ENCODE peak calls at places on chromosomes 5 and 9, in five cellular contexts. C, R, Y, X and D are unnamed samples. For H3K27me3, the result is how much of the 10 kb centered on the place peaks cover.

GRCh38 chr5:73280821-73281746 is 108.1 kb downstream of the TMEM174 start:
- DNase-seq in C (no peak), R (no peak), Y (no peak), X (peak), D (peak)

GRCh38 chr9:34249274-34249673 is 70.4 kb downstream of the UBAP1 start:
- DNase-seq in C (no peak), R (no peak), Y (no peak), X (no peak), D (no peak)

GRCh38 chr9:93634311-93635185 is 58.2 kb downstream of the PHF2 start:
- DNase-seq in C (peak), R (no peak), Y (no peak), X (no peak), D (no peak)

GRCh38 chr9:129270205-129270604 is 92.1 kb upstream of the IER5L start:
- DNase-seq in C (no peak), R (peak), Y (no peak), X (no peak), D (no peak)

GRCh38 chr9:89796606-89797005 is 191.8 kb downstream of the GADD45G start:
- DNase-seq in C (no peak), R (no peak), Y (no peak), X (no peak), D (no peak)

GRCh38 chr5:73783823-73784222 is 157.8 kb downstream of the ARHGEF28 start:
- DNase-seq in C (no peak), R (no peak), Y (no peak), X (no peak), D (no peak)

GRCh38 chr9:77847626-77848025 is 184.0 kb downstream of the GNAQ start:
- DNase-seq in C (no peak), R (no peak), Y (no peak), X (no peak), D (no peak)

GRCh38 chr9:21294325-21294724 is 10.8 kb downstream of the IFNA5 start:
- DNase-seq in C (no peak), R (no peak), Y (no peak), X (no peak), D (no peak)

GRCh38 chr5:173328896-173329369 is 719 bp upstream of the STC2 start:
- DNase-seq in C (no peak), R (no peak), Y (no peak), X (no peak), D (peak)

GRCh38 chr9:99054581-99054980 is 50.3 kb upstream of the TGFBR1 start:
- DNase-seq in C (no peak), R (no peak), Y (no peak), X (no peak), D (no peak)

GRCh38 chr5:60632153-60632552 is 67.8 kb downstream of the DEPDC1B start:
- DNase-seq in C (no peak), R (no peak), Y (no peak), X (no peak), D (no peak)

GRCh38 chr5:100647461-100648230 is 112.5 kb downstream of the FAM174A start:
- DNase-seq in C (peak), R (no peak), Y (peak), X (peak), D (peak)

GRCh38 chr5:178314066-178314660 is 81.6 kb upstream of the PHYKPL start:
- DNase-seq in C (peak), R (no peak), Y (no peak), X (no peak), D (peak)

GRCh38 chr9:137971477-137972138 is 94.0 kb downstream of the CACNA1B start:
- DNase-seq in C (peak), R (peak), Y (no peak), X (no peak), D (no peak)

GRCh38 chr5:142769251-142769792 is 855 bp upstream of the ARHGAP26 start:
- DNase-seq in C (no peak), R (no peak), Y (peak), X (no peak), D (no peak)

GRCh38 chr5:173890195-173890951 is 2.2 kb downstream of the CPEB4 start:
- DNase-seq in C (no peak), R (no peak), Y (no peak), X (peak), D (peak)

GRCh38 chr9:17057729-17058128 is 77.1 kb upstream of the CNTLN start:
- DNase-seq in C (no peak), R (no peak), Y (no peak), X (no peak), D (no peak)

GRCh38 chr5:177509361-177509951 is at the start of gene DOK3:
- DNase-seq in C (peak), R (no peak), Y (peak), X (peak), D (peak)

GRCh38 chr5:107478068-107478641 is 192.6 kb downstream of the EFNA5 start:
- DNase-seq in C (no peak), R (no peak), Y (no peak), X (no peak), D (no peak)

GRCh38 chr9:91896096-91896495 is 53.9 kb downstream of the ROR2 start:
- DNase-seq in C (no peak), R (no peak), Y (no peak), X (no peak), D (no peak)

GRCh38 chr5:136749016-136749415 is 383.7 kb upstream of the TRPC7 start:
- DNase-seq in C (no peak), R (no peak), Y (no peak), X (no peak), D (no peak)

GRCh38 chr5:107519900-107520354 is 150.8 kb downstream of the EFNA5 start:
- DNase-seq in C (no peak), R (no peak), Y (no peak), X (no peak), D (no peak)

GRCh38 chr5:72682561-72682960 is 133.9 kb upstream of the TNPO1 start:
- DNase-seq in C (no peak), R (no peak), Y (no peak), X (no peak), D (no peak)

GRCh38 chr5:154287136-154287535 is 96.6 kb downstream of the GALNT10 start:
- DNase-seq in C (peak), R (no peak), Y (peak), X (peak), D (no peak)

GRCh38 chr9:83418283-83418682 is 119.9 kb downstream of the FRMD3 start:
- DNase-seq in C (no peak), R (no peak), Y (no peak), X (no peak), D (no peak)

GRCh38 chr9:90864779-90865178 is 63.2 kb downstream of the SYK start:
- DNase-seq in C (no peak), R (no peak), Y (no peak), X (no peak), D (no peak)

GRCh38 chr9:2939368-2939767 is 95.5 kb upstream of the PUM3 start:
- DNase-seq in C (no peak), R (no peak), Y (no peak), X (no peak), D (no peak)

GRCh38 chr5:96752341-96753016 is 55.3 kb downstream of the ERAP1 start:
- DNase-seq in C (no peak), R (no peak), Y (peak), X (peak), D (no peak)

GRCh38 chr9:38008168-38009034 is 60.6 kb downstream of the SHB start:
- DNase-seq in C (peak), R (no peak), Y (no peak), X (no peak), D (peak)

GRCh38 chr5:72470817-72471216 is 36.4 kb downstream of the ZNF366 start:
- DNase-seq in C (no peak), R (no peak), Y (no peak), X (no peak), D (no peak)

GRCh38 chr9:13552606-13553215 is 273.2 kb upstream of the MPDZ start:
- DNase-seq in C (no peak), R (no peak), Y (no peak), X (no peak), D (no peak)

GRCh38 chr9:110241491-110242321 is 14.6 kb downstream of the TXN start:
- DNase-seq in C (no peak), R (no peak), Y (no peak), X (no peak), D (no peak)

GRCh38 chr5:56350595-56351170 is 117.6 kb upstream of the ANKRD55 start:
- DNase-seq in C (no peak), R (no peak), Y (peak), X (peak), D (peak)

GRCh38 chr9:70081120-70081495 is 37.5 kb downstream of the MAMDC2 start:
- DNase-seq in C (no peak), R (no peak), Y (no peak), X (peak), D (no peak)

GRCh38 chr5:136375920-136376319 is 10.6 kb upstream of the TRPC7 start:
- DNase-seq in C (no peak), R (no peak), Y (no peak), X (no peak), D (no peak)

DNA sequence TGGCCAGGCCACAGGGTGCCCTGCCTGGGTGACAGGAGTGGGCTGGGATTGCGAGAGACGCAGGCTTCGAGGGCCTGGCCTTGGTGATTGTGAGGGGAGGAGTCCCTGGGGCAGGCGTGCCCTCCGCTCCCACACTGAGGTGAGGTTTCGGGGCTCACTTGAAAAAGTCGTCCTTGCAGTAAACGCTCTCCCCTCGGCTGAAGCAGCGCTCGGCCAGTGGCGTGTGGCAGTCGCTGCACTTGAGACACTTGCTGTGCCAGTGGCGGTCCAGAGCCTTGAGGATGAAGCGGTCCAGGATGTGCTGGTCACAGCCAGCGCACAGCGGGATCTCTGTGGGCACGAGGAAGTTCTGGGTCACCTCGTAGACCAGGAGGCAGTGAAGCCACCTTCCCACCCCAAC is 4.5 kb downstream of the LHX3 start:
- DNase-seq in C (no peak), R (no peak), Y (no peak), X (no peak), D (no peak)
- H3K27me3 ChIP-seq in C (half or more), R (half or more), Y (half or more), X (half or more), D (under half)

DNA sequence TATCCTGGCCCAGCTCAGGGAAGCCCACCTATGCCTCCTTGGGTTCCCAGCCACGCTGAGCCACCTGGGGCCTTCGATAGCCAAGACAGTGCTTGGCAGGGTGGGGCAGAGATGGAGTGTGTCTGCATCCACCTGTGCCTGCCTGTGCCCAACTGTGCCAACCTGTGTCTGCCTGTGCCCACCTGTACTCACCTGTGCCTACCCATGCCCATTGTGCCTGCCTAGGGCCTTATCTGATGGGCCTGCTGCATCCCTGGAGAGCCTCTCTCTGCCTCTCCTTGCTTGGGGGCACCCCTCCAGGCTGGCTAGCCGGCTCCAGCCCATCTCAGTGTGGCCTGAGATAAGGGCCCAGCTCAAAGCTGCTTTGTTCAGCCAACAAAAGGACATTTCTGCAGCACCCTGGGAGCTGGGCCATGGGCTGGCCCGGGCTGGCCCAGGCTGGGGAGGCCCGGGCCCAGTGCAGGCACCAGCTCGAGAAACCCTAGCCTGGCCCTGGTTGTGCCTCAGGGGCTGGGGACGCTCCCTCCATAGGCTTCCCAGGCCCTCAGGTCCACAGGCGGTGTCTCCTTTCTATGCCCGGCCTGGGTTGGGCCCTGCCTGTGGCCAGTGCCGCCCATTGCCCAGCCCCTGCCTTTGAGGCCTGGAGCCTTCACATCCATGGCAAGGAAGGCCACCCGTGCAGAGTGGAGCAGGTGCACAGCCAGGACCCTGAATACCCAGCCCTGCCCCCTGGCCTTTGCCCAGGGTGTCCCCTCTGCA is 37.3 kb upstream of the NOTCH1 start:
- DNase-seq in C (no peak), R (no peak), Y (no peak), X (no peak), D (peak)
- H3K27me3 ChIP-seq in C (under half), R (under half), Y (under half), X (under half), D (under half)

GRCh38 chr5:75052461-75053285 is at the start of gene GCNT4:
- DNase-seq in C (peak), R (peak), Y (peak), X (peak), D (peak)
- H3K27me3 ChIP-seq in C (under half), R (under half), Y (under half), X (under half), D (under half)

GRCh38 chr5:2752059-2752874 is 790 bp upstream of the IRX2 start:
- DNase-seq in C (peak), R (no peak), Y (no peak), X (no peak), D (no peak)

GRCh38 chr5:2750026-2750757 is 1.3 kb downstream of the IRX2 start:
- DNase-seq in C (peak), R (no peak), Y (no peak), X (no peak), D (peak)

GRCh38 chr5:2750758-2751464 is 566 bp downstream of the IRX2 start:
- DNase-seq in C (no peak), R (no peak), Y (no peak), X (no peak), D (no peak)

GRCh38 chr5:2752875-2753435 is 1.5 kb upstream of the IRX2 start:
- DNase-seq in C (no peak), R (no peak), Y (no peak), X (no peak), D (no peak)

DNA sequence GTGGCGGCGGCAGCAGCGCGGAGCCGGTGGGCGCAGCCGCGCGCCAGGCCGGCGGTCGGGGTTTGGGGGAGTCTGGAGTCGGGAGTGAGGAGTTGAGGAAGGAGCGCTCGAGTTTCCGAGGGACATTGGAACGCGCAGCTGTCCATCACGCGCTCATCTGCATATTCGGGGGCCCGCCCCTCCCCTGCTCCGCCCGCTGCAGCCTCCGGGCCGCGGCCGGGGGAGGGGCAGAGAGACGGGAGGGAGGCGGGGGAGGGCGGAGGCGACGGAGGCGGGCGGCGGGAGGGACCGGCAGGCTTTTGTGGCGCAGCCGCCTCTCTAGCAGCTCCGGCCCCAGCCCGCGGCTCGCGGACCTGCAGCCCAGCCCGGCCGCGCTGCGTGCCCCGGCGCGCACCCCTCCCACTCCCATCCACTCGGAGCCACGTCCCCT is at the start of gene IRX2:
- DNase-seq in C (peak), R (no peak), Y (peak), X (peak), D (peak)
- H3K27me3 ChIP-seq in C (half or more), R (half or more), Y (half or more), X (half or more), D (under half)

DNA sequence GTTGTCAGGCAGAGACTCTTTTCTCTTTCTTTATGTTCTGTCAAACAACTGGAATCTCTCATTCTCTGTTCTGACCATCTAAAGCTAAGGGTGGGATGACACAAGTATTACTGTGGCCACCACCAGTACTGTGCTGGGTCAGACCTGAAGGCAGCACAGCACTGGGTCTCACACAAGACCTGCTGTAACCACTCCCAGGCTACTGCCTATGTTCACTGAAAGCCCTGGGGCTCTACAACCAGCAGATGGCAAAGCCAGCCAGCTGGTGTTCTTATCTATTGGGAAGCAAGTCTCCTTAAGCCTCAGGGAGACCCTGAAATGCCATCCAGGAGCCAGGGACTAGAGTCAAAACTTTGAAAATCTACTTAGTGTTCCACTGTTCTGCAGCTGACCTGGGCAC is 189.5 kb downstream of the SLCO4C1 start:
- DNase-seq in C (no peak), R (no peak), Y (no peak), X (no peak), D (no peak)
- H3K27me3 ChIP-seq in C (under half), R (under half), Y (under half), X (under half), D (under half)

DNA sequence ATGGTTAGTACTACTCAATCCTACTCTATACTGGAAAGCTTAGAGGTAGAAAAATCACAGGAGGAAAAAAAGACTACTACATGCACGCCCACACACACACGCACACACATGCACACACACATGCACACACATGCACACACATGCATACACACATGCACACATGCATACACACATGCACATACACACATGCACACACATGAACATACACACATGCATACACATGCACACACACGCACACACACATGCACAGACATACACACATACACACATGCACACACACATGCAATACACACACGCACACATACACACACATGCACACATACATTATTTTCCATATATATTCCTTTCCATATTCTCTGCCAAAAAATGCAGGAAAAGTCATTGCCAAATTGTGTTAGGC is 188.1 kb upstream of the EGFLAM start:
- DNase-seq in C (no peak), R (no peak), Y (no peak), X (no peak), D (no peak)
- H3K27me3 ChIP-seq in C (under half), R (under half), Y (under half), X (under half), D (under half)

DNA sequence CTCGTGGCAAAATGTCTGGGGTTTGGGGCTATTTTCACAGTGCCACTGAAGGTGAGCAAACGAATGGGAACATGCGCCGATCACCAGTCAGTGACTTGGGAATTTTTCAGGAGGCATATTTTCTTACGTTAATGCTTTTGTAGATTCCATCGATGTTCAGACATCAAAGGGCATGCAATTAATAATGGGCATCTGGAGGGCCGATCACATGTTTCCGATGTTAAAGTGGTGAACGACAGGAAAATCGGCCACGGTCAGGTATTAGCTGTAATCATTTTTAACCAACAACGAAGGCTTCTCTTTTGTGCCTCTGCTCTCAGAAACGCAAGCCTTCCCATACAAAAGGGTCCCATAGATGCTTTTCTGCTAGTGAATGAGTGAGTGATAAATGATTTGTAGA is 155.0 kb upstream of the PITX1 start:
- DNase-seq in C (no peak), R (no peak), Y (no peak), X (no peak), D (no peak)
- H3K27me3 ChIP-seq in C (half or more), R (under half), Y (under half), X (half or more), D (under half)

GRCh38 chr9:116389546-116390305 is 236.1 kb downstream of the PAPPA start:
- DNase-seq in C (no peak), R (no peak), Y (no peak), X (no peak), D (no peak)

GRCh38 chr9:116387934-116388714 is 234.5 kb downstream of the PAPPA start:
- DNase-seq in C (no peak), R (no peak), Y (no peak), X (no peak), D (no peak)

GRCh38 chr9:116394070-116394469 is 240.5 kb downstream of the PAPPA start:
- DNase-seq in C (no peak), R (no peak), Y (no peak), X (no peak), D (no peak)

GRCh38 chr9:116390306-116391228 is 237.0 kb downstream of the PAPPA start:
- DNase-seq in C (no peak), R (no peak), Y (no peak), X (no peak), D (no peak)

DNA sequence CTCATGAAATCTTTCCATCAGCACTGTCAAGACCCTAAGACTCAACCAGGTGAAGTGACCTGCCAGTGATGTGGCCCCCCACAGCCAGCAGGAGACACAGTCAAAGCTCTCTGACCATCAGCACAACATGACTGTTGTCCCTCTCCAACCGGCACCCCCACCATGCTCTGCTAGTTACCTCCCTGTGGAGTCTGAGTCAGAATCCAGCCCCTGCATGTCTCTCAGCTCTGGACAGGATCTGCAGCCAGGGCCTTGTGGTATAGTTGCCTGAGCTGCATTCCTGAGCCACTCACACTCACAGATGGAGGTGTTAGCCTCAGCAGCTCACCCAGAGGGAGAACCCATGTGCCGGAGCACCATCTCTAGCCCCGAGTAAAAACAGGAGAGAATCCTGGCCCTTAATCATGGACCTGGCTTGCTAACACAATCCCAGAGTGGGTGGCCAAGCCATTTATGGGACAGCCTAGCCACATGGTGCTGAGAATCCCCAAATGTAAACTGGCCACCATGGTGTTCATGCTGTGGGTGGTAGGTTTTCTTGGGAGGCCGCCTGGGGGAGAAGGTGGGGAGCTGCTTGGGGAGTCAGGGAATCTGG is 237.8 kb downstream of the PAPPA start:
- DNase-seq in C (no peak), R (no peak), Y (no peak), X (no peak), D (peak)
- H3K27me3 ChIP-seq in C (under half), R (under half), Y (under half), X (under half), D (under half)

GRCh38 chr9:124018731-124019697 is 7.4 kb downstream of the LHX2 start:
- DNase-seq in C (peak), R (no peak), Y (no peak), X (no peak), D (no peak)
- H3K27me3 ChIP-seq in C (half or more), R (half or more), Y (half or more), X (half or more), D (half or more)